ENCODE peak calls at places on chromosomes 12 and 14, in eight cellular contexts. One of them, this sample, is unnamed.

GRCh38 chr12:11969437-11970154 is 101.1 kb upstream of the BCL2L14 start:
- DNase-seq in colonic mucosa: no peak
- DNase-seq in OCI-LY7: no peak
- DNase-seq in psoas muscle: no peak
- DNase-seq in heart right ventricle: no peak
- DNase-seq in CD4-positive, alpha-beta T cell: no peak
- DNase-seq in A549: no peak
- DNase-seq in CD8-positive, alpha-beta T cell: no peak
- DNase-seq in this sample: peak

GRCh38 chr12:53052419-53053222 is 2.8 kb downstream of the TNS2 start:
- DNase-seq in A549: no peak
- DNase-seq in CD8-positive, alpha-beta T cell: no peak
- DNase-seq in colonic mucosa: peak
- DNase-seq in OCI-LY7: no peak
- DNase-seq in CD4-positive, alpha-beta T cell: no peak
- DNase-seq in heart right ventricle: peak
- DNase-seq in psoas muscle: peak
- DNase-seq in this sample: peak

GRCh38 chr12:20865873-20866272 is 55.4 kb downstream of the SLCO1B3 start:
- DNase-seq in CD4-positive, alpha-beta T cell: no peak
- DNase-seq in heart right ventricle: no peak
- DNase-seq in CD8-positive, alpha-beta T cell: no peak
- DNase-seq in OCI-LY7: no peak
- DNase-seq in A549: no peak
- DNase-seq in psoas muscle: no peak
- DNase-seq in colonic mucosa: no peak
- DNase-seq in this sample: no peak

GRCh38 chr12:67193705-67194104 is 75.5 kb upstream of the CAND1 start:
- DNase-seq in CD8-positive, alpha-beta T cell: no peak
- DNase-seq in colonic mucosa: no peak
- DNase-seq in OCI-LY7: peak
- DNase-seq in CD4-positive, alpha-beta T cell: no peak
- DNase-seq in psoas muscle: no peak
- DNase-seq in A549: no peak
- DNase-seq in heart right ventricle: no peak
- DNase-seq in this sample: peak

GRCh38 chr12:1357171-1357570 is 237.2 kb downstream of the FBXL14 start:
- DNase-seq in A549: no peak
- DNase-seq in heart right ventricle: no peak
- DNase-seq in colonic mucosa: no peak
- DNase-seq in OCI-LY7: no peak
- DNase-seq in CD4-positive, alpha-beta T cell: no peak
- DNase-seq in psoas muscle: no peak
- DNase-seq in CD8-positive, alpha-beta T cell: no peak
- DNase-seq in this sample: no peak

GRCh38 chr12:84599539-84599938 is 313.1 kb downstream of the SLC6A15 start:
- DNase-seq in OCI-LY7: no peak
- DNase-seq in A549: no peak
- DNase-seq in heart right ventricle: no peak
- DNase-seq in CD8-positive, alpha-beta T cell: no peak
- DNase-seq in colonic mucosa: no peak
- DNase-seq in CD4-positive, alpha-beta T cell: no peak
- DNase-seq in psoas muscle: no peak
- DNase-seq in this sample: no peak

GRCh38 chr14:34113051-34113511 is 162.2 kb upstream of the EGLN3 start:
- DNase-seq in CD4-positive, alpha-beta T cell: no peak
- DNase-seq in A549: peak
- DNase-seq in OCI-LY7: no peak
- DNase-seq in CD8-positive, alpha-beta T cell: no peak
- DNase-seq in colonic mucosa: no peak
- DNase-seq in psoas muscle: no peak
- DNase-seq in heart right ventricle: no peak
- DNase-seq in this sample: no peak

GRCh38 chr14:99929601-99930000 is 135.6 kb upstream of the EVL start:
- DNase-seq in CD8-positive, alpha-beta T cell: no peak
- DNase-seq in CD4-positive, alpha-beta T cell: no peak
- DNase-seq in psoas muscle: no peak
- DNase-seq in OCI-LY7: no peak
- DNase-seq in colonic mucosa: no peak
- DNase-seq in A549: no peak
- DNase-seq in heart right ventricle: no peak
- DNase-seq in this sample: no peak

GRCh38 chr14:95195031-95195430 is 37.7 kb upstream of the DICER1 start:
- DNase-seq in A549: no peak
- DNase-seq in CD4-positive, alpha-beta T cell: no peak
- DNase-seq in psoas muscle: no peak
- DNase-seq in colonic mucosa: no peak
- DNase-seq in OCI-LY7: no peak
- DNase-seq in heart right ventricle: no peak
- DNase-seq in CD8-positive, alpha-beta T cell: no peak
- DNase-seq in this sample: peak

GRCh38 chr12:89732511-89732910 is 23.9 kb upstream of the ATP2B1 start:
- DNase-seq in OCI-LY7: no peak
- DNase-seq in A549: no peak
- DNase-seq in psoas muscle: no peak
- DNase-seq in CD4-positive, alpha-beta T cell: no peak
- DNase-seq in CD8-positive, alpha-beta T cell: no peak
- DNase-seq in heart right ventricle: no peak
- DNase-seq in colonic mucosa: no peak
- DNase-seq in this sample: no peak

GRCh38 chr14:99131632-99132271 is 140.2 kb downstream of the BCL11B start:
- DNase-seq in heart right ventricle: no peak
- DNase-seq in CD4-positive, alpha-beta T cell: no peak
- DNase-seq in colonic mucosa: no peak
- DNase-seq in psoas muscle: no peak
- DNase-seq in OCI-LY7: no peak
- DNase-seq in A549: no peak
- DNase-seq in CD8-positive, alpha-beta T cell: peak
- DNase-seq in this sample: peak

GRCh38 chr14:74975059-74975810 is 19.8 kb upstream of the PGF start:
- DNase-seq in colonic mucosa: peak
- DNase-seq in CD4-positive, alpha-beta T cell: no peak
- DNase-seq in heart right ventricle: peak
- DNase-seq in CD8-positive, alpha-beta T cell: no peak
- DNase-seq in A549: no peak
- DNase-seq in OCI-LY7: no peak
- DNase-seq in psoas muscle: peak
- DNase-seq in this sample: no peak

GRCh38 chr14:73003688-73004087 is 23.2 kb downstream of the ZFYVE1 start:
- DNase-seq in CD4-positive, alpha-beta T cell: no peak
- DNase-seq in CD8-positive, alpha-beta T cell: no peak
- DNase-seq in OCI-LY7: no peak
- DNase-seq in A549: no peak
- DNase-seq in psoas muscle: no peak
- DNase-seq in heart right ventricle: peak
- DNase-seq in colonic mucosa: no peak
- DNase-seq in this sample: no peak

GRCh38 chr12:40105265-40105514 is 691 bp downstream of the SLC2A13 start:
- DNase-seq in colonic mucosa: no peak
- DNase-seq in heart right ventricle: no peak
- DNase-seq in CD4-positive, alpha-beta T cell: no peak
- DNase-seq in OCI-LY7: no peak
- DNase-seq in psoas muscle: peak
- DNase-seq in A549: no peak
- DNase-seq in CD8-positive, alpha-beta T cell: no peak
- DNase-seq in this sample: no peak

GRCh38 chr14:55706341-55706684 is 126.3 kb downstream of the KTN1 start:
- DNase-seq in OCI-LY7: no peak
- DNase-seq in CD8-positive, alpha-beta T cell: no peak
- DNase-seq in colonic mucosa: no peak
- DNase-seq in psoas muscle: no peak
- DNase-seq in A549: no peak
- DNase-seq in CD4-positive, alpha-beta T cell: no peak
- DNase-seq in heart right ventricle: no peak
- DNase-seq in this sample: no peak
- H3K27ac ChIP-seq in OCI-LY7: no peak
- H3K27ac ChIP-seq in CD8-positive, alpha-beta T cell: no peak
- H3K27ac ChIP-seq in colonic mucosa: no peak
- H3K27ac ChIP-seq in psoas muscle: peak
- H3K27ac ChIP-seq in A549: no peak
- H3K27ac ChIP-seq in CD4-positive, alpha-beta T cell: no peak
- H3K27ac ChIP-seq in heart right ventricle: no peak
- H3K27ac ChIP-seq in this sample: no peak

DNA sequence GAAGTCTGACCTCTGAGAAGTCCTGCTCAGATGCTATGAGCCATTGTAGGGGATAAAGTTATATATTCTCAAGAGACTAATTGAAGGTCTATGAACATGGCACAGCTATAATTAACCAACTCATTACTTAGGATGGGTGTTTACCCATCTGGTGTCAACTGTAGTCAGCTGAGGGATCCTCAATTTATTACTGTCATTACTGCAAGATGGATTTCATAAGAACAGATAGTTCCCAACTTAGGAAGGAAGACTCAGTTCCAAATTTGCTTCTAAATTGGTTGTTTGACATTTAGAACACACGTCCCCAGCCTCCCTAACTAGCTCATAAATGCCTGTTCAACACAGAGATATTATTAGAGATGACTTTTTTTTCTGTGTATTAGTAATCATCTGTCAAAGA is 81.4 kb downstream of the FRMD6 start:
- DNase-seq in CD4-positive, alpha-beta T cell: no peak
- DNase-seq in psoas muscle: no peak
- DNase-seq in colonic mucosa: no peak
- DNase-seq in A549: no peak
- DNase-seq in CD8-positive, alpha-beta T cell: no peak
- DNase-seq in OCI-LY7: no peak
- DNase-seq in heart right ventricle: no peak
- DNase-seq in this sample: no peak
- H3K27ac ChIP-seq in CD4-positive, alpha-beta T cell: no peak
- H3K27ac ChIP-seq in psoas muscle: no peak
- H3K27ac ChIP-seq in colonic mucosa: no peak
- H3K27ac ChIP-seq in A549: no peak
- H3K27ac ChIP-seq in CD8-positive, alpha-beta T cell: no peak
- H3K27ac ChIP-seq in OCI-LY7: no peak
- H3K27ac ChIP-seq in heart right ventricle: no peak
- H3K27ac ChIP-seq in this sample: no peak

DNA sequence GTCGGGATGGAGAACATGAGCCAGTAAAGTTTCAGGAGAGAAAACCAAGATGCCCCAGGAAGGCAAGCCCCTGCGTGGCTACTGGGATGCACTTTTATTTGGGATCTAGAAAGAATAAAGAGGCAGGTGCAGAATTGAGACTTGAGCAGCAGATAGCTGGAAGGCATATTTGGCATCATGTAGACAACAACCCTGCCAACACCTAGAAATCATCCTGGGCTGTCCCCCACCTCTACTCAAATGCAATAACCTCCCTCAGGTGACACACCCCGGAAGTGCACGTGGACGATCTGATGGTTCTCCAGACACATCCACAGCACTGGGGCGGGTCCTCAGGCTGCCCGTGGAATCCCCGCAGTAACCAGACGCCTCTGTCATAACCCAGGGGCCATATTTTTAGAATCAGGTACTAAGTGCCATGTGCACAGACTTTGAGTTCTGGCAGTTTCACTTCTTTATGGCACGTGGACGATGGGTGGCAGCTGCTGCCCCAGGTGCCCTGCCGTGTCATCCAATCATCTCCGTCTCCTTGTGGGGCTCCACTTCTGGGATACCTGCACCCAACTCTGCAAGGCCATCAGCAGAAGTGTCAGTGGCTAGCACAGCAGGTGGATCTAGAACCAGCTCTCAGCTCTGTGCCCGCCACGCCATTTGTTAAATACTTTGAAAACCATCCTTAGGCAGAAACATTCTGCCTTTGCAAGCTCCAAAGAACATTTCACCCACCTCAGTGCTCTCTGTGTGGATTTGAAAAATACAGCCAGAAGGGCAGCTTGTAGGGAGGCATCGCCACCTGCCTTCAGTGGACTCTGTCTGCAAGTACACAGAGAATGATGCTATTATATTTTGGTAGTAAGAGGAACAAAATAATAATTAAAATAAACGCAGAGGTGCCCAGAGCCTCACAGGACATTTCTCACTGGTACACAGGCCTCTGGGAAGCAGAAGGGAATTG is 771.7 kb upstream of the TMEM132C start:
- DNase-seq in CD8-positive, alpha-beta T cell: no peak
- DNase-seq in colonic mucosa: no peak
- DNase-seq in psoas muscle: no peak
- DNase-seq in OCI-LY7: no peak
- DNase-seq in CD4-positive, alpha-beta T cell: no peak
- DNase-seq in A549: no peak
- DNase-seq in heart right ventricle: no peak
- DNase-seq in this sample: no peak
- H3K27ac ChIP-seq in CD8-positive, alpha-beta T cell: no peak
- H3K27ac ChIP-seq in colonic mucosa: no peak
- H3K27ac ChIP-seq in psoas muscle: no peak
- H3K27ac ChIP-seq in OCI-LY7: no peak
- H3K27ac ChIP-seq in CD4-positive, alpha-beta T cell: no peak
- H3K27ac ChIP-seq in A549: no peak
- H3K27ac ChIP-seq in heart right ventricle: no peak
- H3K27ac ChIP-seq in this sample: no peak

GRCh38 chr14:89178802-89179201 is 238.2 kb downstream of the FOXN3 start:
- DNase-seq in OCI-LY7: no peak
- DNase-seq in CD8-positive, alpha-beta T cell: no peak
- DNase-seq in colonic mucosa: no peak
- DNase-seq in CD4-positive, alpha-beta T cell: no peak
- DNase-seq in psoas muscle: no peak
- DNase-seq in A549: no peak
- DNase-seq in heart right ventricle: no peak
- DNase-seq in this sample: no peak

GRCh38 chr14:89178376-89178775 is 238.7 kb downstream of the FOXN3 start:
- DNase-seq in CD8-positive, alpha-beta T cell: no peak
- DNase-seq in psoas muscle: no peak
- DNase-seq in heart right ventricle: no peak
- DNase-seq in CD4-positive, alpha-beta T cell: no peak
- DNase-seq in A549: no peak
- DNase-seq in colonic mucosa: no peak
- DNase-seq in OCI-LY7: no peak
- DNase-seq in this sample: no peak

GRCh38 chr14:89179891-89180404 is 237.1 kb downstream of the FOXN3 start:
- DNase-seq in A549: no peak
- DNase-seq in heart right ventricle: no peak
- DNase-seq in psoas muscle: no peak
- DNase-seq in colonic mucosa: no peak
- DNase-seq in CD8-positive, alpha-beta T cell: no peak
- DNase-seq in CD4-positive, alpha-beta T cell: no peak
- DNase-seq in OCI-LY7: no peak
- DNase-seq in this sample: no peak

GRCh38 chr14:89180546-89180945 is 236.5 kb downstream of the FOXN3 start:
- DNase-seq in OCI-LY7: no peak
- DNase-seq in CD8-positive, alpha-beta T cell: no peak
- DNase-seq in CD4-positive, alpha-beta T cell: no peak
- DNase-seq in colonic mucosa: no peak
- DNase-seq in psoas muscle: no peak
- DNase-seq in heart right ventricle: no peak
- DNase-seq in A549: no peak
- DNase-seq in this sample: no peak

DNA sequence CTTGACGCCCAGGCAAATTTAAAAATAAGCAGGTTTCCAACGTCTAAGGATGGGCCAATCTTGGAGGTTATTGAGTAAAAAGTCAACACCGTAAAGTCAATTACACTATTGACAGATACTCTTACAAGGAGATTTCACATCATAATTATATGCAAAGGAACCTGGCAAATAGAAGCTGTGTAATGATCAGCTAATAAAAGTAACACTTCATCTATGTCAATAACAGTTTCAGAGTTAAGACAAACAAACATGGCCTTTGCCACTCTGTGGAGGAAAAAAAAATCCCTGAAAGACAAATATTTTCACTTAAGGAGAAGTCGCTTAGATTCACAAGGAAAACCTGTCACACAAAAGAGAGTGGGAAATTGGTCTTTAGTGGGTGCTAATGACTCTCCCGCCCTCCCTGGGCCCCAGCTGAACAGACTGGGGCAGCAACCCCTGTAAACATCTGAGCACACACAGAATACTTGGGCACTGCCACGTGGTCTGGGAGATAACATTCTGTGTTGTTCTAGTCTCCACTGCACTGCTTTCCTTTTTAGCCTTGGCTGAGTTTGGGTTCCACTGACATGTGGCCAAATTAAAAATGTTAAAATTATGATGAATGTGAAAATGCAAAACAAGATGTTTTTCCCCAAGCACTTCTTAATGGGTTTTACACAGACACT is 240.8 kb downstream of the FOXN3 start:
- DNase-seq in psoas muscle: no peak
- DNase-seq in heart right ventricle: no peak
- DNase-seq in colonic mucosa: no peak
- DNase-seq in A549: no peak
- DNase-seq in CD8-positive, alpha-beta T cell: no peak
- DNase-seq in CD4-positive, alpha-beta T cell: no peak
- DNase-seq in OCI-LY7: no peak
- DNase-seq in this sample: no peak
- H3K27ac ChIP-seq in psoas muscle: no peak
- H3K27ac ChIP-seq in heart right ventricle: no peak
- H3K27ac ChIP-seq in colonic mucosa: no peak
- H3K27ac ChIP-seq in A549: no peak
- H3K27ac ChIP-seq in CD8-positive, alpha-beta T cell: no peak
- H3K27ac ChIP-seq in CD4-positive, alpha-beta T cell: no peak
- H3K27ac ChIP-seq in OCI-LY7: no peak
- H3K27ac ChIP-seq in this sample: no peak